ENCODE peak calls at places on chromosomes 7 and 10, in nine cellular contexts. L, Y, J, D, K, Q, P, E and V are unnamed samples.

GRCh38 chr7:148715027-148715426 is 16.3 kb downstream of the CUL1 start:
- DNase-seq in L (no peak), Y (no peak), J (no peak), D (no peak), K (no peak), Q (no peak), P (no peak), E (no peak), V (no peak)

GRCh38 chr10:29186221-29186620 is 102.6 kb upstream of the LYZL1 start:
- DNase-seq in L (no peak), Y (no peak), J (no peak), D (no peak), K (no peak), Q (no peak), P (no peak), E (no peak), V (no peak)

GRCh38 chr7:75638607-75639070 is 100.1 kb downstream of the HIP1 start:
- DNase-seq in L (peak), Y (peak), J (no peak), D (no peak), K (peak), Q (no peak), P (peak), E (no peak), V (no peak)

GRCh38 chr10:66809402-66809801 is 116.4 kb upstream of the LRRTM3 start:
- DNase-seq in L (no peak), Y (no peak), J (no peak), D (no peak), K (no peak), Q (no peak), P (no peak), E (no peak), V (no peak)

GRCh38 chr10:63766766-63767505 is 245.7 kb downstream of the REEP3 start:
- DNase-seq in L (no peak), Y (no peak), J (peak), D (no peak), K (no peak), Q (no peak), P (no peak), E (no peak), V (no peak)

GRCh38 chr10:5953676-5954075 is 23.7 kb downstream of the IL15RA start:
- DNase-seq in L (no peak), Y (no peak), J (no peak), D (no peak), K (no peak), Q (no peak), P (no peak), E (no peak), V (no peak)

GRCh38 chr10:122264442-122264841 is 6.7 kb upstream of the BTBD16 start:
- DNase-seq in L (no peak), Y (no peak), J (no peak), D (no peak), K (no peak), Q (no peak), P (no peak), E (no peak), V (no peak)

GRCh38 chr7:23242321-23242720 is 4.3 kb upstream of the GPNMB start:
- DNase-seq in L (no peak), Y (peak), J (no peak), D (no peak), K (no peak), Q (no peak), P (no peak), E (no peak), V (peak)

GRCh38 chr10:75405201-75406143 is 3.9 kb upstream of the ZNF503 start:
- DNase-seq in L (no peak), Y (no peak), J (no peak), D (no peak), K (no peak), Q (no peak), P (peak), E (no peak), V (peak)

GRCh38 chr10:83607959-83608745 is 531.2 kb upstream of the GHITM start:
- DNase-seq in L (no peak), Y (no peak), J (peak), D (no peak), K (no peak), Q (no peak), P (no peak), E (no peak), V (no peak)

GRCh38 chr7:953547-954327 is 743 bp downstream of the ADAP1 start:
- DNase-seq in L (peak), Y (no peak), J (peak), D (no peak), K (peak), Q (no peak), P (no peak), E (no peak), V (no peak)

GRCh38 chr7:81736088-81736487 is 33.8 kb downstream of the HGF start:
- DNase-seq in L (no peak), Y (no peak), J (no peak), D (no peak), K (no peak), Q (no peak), P (no peak), E (no peak), V (no peak)

GRCh38 chr7:119482209-119482608 is 790.8 kb upstream of the KCND2 start:
- DNase-seq in L (no peak), Y (peak), J (no peak), D (no peak), K (no peak), Q (no peak), P (peak), E (no peak), V (peak)

GRCh38 chr10:74977072-74977471 is 134.4 kb upstream of the SAMD8 start:
- DNase-seq in L (no peak), Y (no peak), J (no peak), D (no peak), K (no peak), Q (no peak), P (no peak), E (no peak), V (no peak)

GRCh38 chr10:131187274-131187673 is 124.2 kb downstream of the TCERG1L start:
- DNase-seq in L (no peak), Y (no peak), J (no peak), D (no peak), K (peak), Q (no peak), P (no peak), E (no peak), V (no peak)

GRCh38 chr7:45000096-45001032 is at the start of gene CCM2:
- DNase-seq in L (peak), Y (no peak), J (peak), D (no peak), K (peak), Q (no peak), P (peak), E (no peak), V (no peak)

GRCh38 chr10:59907918-59908807 is 1.8 kb upstream of the CCDC6 start:
- DNase-seq in L (peak), Y (peak), J (peak), D (no peak), K (peak), Q (no peak), P (peak), E (peak), V (peak)

GRCh38 chr10:101829561-101830315 is 11.5 kb upstream of the OGA start:
- DNase-seq in L (peak), Y (peak), J (no peak), D (peak), K (no peak), Q (no peak), P (no peak), E (no peak), V (peak)

GRCh38 chr10:37495415-37495814 is 362.0 kb downstream of the ZNF248 start:
- DNase-seq in L (no peak), Y (no peak), J (peak), D (no peak), K (no peak), Q (no peak), P (no peak), E (no peak), V (no peak)
- TF ChIP-seq CTCF in L (no peak), Y (peak), J (no peak), D (no peak), K (peak), Q (no peak), P (peak), E (peak), V (no peak)

GRCh38 chr10:9301148-9301547 is 1246.7 kb downstream of the GATA3 start:
- DNase-seq in L (no peak), Y (no peak), J (no peak), D (no peak), K (no peak), Q (no peak), P (no peak), E (no peak), V (no peak)
- TF ChIP-seq CTCF in L (no peak), Y (no peak), J (peak), D (no peak), K (no peak), Q (no peak), P (peak), E (no peak), V (no peak)

GRCh38 chr10:34081948-34082347 is 733.1 kb downstream of the PARD3 start:
- DNase-seq in L (no peak), Y (no peak), J (no peak), D (no peak), K (no peak), Q (no peak), P (no peak), E (no peak), V (no peak)
- TF ChIP-seq CTCF in L (no peak), Y (no peak), J (no peak), D (no peak), K (no peak), Q (no peak), P (peak), E (no peak), V (no peak)

GRCh38 chr10:26627320-26627719 is 70.2 kb upstream of the PDSS1 start:
- DNase-seq in L (no peak), Y (no peak), J (no peak), D (no peak), K (no peak), Q (no peak), P (no peak), E (no peak), V (no peak)
- TF ChIP-seq CTCF in L (no peak), Y (no peak), J (peak), D (no peak), K (no peak), Q (no peak), P (peak), E (no peak), V (no peak)

DNA sequence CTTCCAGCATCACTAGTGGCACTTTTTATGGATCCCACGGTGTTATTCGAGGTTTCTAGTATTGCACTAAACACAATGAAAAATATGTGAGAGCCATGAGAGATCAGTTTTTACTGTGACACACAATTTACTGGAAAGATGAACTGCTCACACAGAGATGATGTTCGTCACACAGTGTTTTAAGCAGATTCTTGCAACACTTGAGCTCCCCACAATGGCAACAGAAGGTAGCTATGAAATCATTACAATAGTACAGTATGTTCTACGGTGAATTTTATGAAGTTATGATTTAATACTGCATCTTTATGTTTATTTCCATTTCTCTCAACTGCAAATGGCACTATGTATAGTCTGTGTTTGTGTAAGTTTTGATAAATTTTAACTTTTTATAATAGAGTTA is 27.4 kb upstream of the ENTPD1 start:
- DNase-seq in L (no peak), Y (no peak), J (no peak), D (no peak), K (no peak), Q (no peak), P (no peak), E (no peak), V (no peak)
- TF ChIP-seq CTCF in L (no peak), Y (peak), J (no peak), D (no peak), K (no peak), Q (no peak), P (no peak), E (no peak), V (no peak)